ENCODE peak calls at places on chromosomes 7 and 10, in nine cellular contexts. E, B, A, G, J, R, C, U and V are unnamed samples. For H3K4me1 and H3K36me3, the result is how much of the 10 kb centered on the place peaks cover.

GRCh38 chr7:108920490-108920889 is 350.8 kb downstream of the DNAJB9 start:
- DNase-seq in J (no peak), R (no peak), C (no peak), G (no peak), A (no peak), E (no peak), B (no peak), U (no peak), V (no peak)

GRCh38 chr7:32941996-32942782 is 15.1 kb upstream of the FKBP9 start:
- DNase-seq in B (peak), U (peak), C (peak), J (peak), E (no peak), A (peak), G (peak), R (peak), V (no peak)

GRCh38 chr7:158369290-158369689 is 218.3 kb downstream of the PTPRN2 start:
- DNase-seq in R (peak), B (no peak), A (peak), G (no peak), U (no peak), J (no peak), E (no peak), C (no peak), V (no peak)

GRCh38 chr7:35676211-35676610 is 18.7 kb downstream of the HERPUD2 start:
- DNase-seq in G (no peak), R (no peak), A (no peak), E (no peak), U (no peak), J (peak), B (no peak), C (no peak), V (no peak)

GRCh38 chr10:82742478-82742877 is 867.5 kb downstream of the NRG3 start:
- DNase-seq in G (peak), U (no peak), A (no peak), B (no peak), R (no peak), J (peak), C (no peak), E (no peak), V (peak)

GRCh38 chr7:2714636-2715035 is 26.6 kb downstream of the AMZ1 start:
- DNase-seq in A (no peak), E (no peak), G (no peak), R (no peak), B (no peak), J (no peak), U (no peak), C (no peak), V (no peak)

GRCh38 chr7:142556745-142557144 is 192.5 kb upstream of the PRSS1 start:
- DNase-seq in J (peak), B (peak), R (no peak), U (peak), A (no peak), C (peak), E (peak), G (peak), V (peak)

GRCh38 chr10:130771491-130771890 is 540.0 kb downstream of the TCERG1L start:
- DNase-seq in C (no peak), R (peak), B (no peak), U (no peak), E (no peak), J (no peak), G (no peak), A (peak), V (no peak)

GRCh38 chr7:32078824-32079223 is 8.6 kb upstream of the PDE1C start:
- DNase-seq in E (no peak), G (no peak), B (no peak), J (no peak), A (no peak), C (no peak), U (no peak), R (no peak), V (no peak)

GRCh38 chr7:128940494-128941322 is 3.0 kb downstream of the IRF5 start:
- DNase-seq in J (no peak), C (no peak), R (peak), U (peak), E (no peak), B (no peak), A (peak), G (peak), V (no peak)
- TF ChIP-seq POLR2AphosphoS5 in J (no peak), C (no peak), R (no peak), U (no peak), E (no peak), B (no peak), A (peak), G (no peak), V (no peak)

GRCh38 chr10:32952541-32953276 is 5.3 kb downstream of the ITGB1 start:
- DNase-seq in J (no peak), R (no peak), E (no peak), C (no peak), B (no peak), G (no peak), A (no peak), U (no peak), V (no peak)
- H3K4me1 ChIP-seq in J (half or more), R (half or more), E (under half), C (half or more), B (under half), G (half or more), A (half or more), U (under half), V (half or more)

GRCh38 chr10:80164596-80164995 is 32.1 kb downstream of the PLAC9 start:
- DNase-seq in J (no peak), G (no peak), U (no peak), C (no peak), E (no peak), R (no peak), A (no peak), B (no peak), V (no peak)
- H3K36me3 ChIP-seq in J (under half), G (half or more), U (under half), C (under half), E (under half), R (under half), A (half or more), B (under half), V (under half)

DNA sequence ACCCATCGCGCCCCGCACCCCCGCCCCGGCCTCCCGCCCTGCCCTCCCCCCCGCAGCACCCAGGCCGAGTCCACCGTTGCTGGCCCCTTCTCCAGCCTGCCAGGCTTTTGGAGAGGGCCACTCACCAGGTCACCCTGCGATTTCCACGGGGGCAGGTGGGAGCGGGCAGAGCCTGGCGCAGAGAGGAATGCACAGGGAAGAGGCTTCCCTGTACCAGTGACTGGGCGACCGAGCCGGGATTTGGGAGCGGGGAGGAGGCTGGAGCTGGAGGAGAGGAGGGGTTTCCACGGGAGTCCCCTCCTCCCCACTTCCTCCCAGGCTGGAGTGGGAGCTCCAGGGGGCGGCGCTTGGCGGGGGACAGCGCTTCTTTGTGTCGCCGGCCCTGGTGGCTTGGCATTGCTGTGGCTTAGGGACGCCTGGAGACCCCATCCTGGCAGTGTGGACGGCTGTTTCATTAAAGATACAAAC is 19.3 kb downstream of the TCAF1 start:
- DNase-seq in A (peak), G (peak), U (peak), R (peak), C (peak), E (no peak), B (peak), J (peak), V (no peak)
- TF ChIP-seq POLR2AphosphoS5 in A (peak), G (no peak), U (no peak), R (peak), C (peak), E (no peak), B (peak), J (no peak), V (no peak)